ENCODE peak calls at places on chromosome 19, in eight cellular contexts. C, E, B, A, V, F, Y and H are unnamed samples.

GRCh38 chr19:48617146-48617937 is 1.6 kb downstream of the RPL18 start:
- DNase-seq in C (no peak), E (no peak), B (no peak), A (peak), V (no peak), F (no peak), Y (no peak), H (no peak)

GRCh38 chr19:2252481-2253105 is 3.5 kb downstream of the AMH start:
- DNase-seq in C (no peak), E (no peak), B (no peak), A (no peak), V (peak), F (no peak), Y (no peak), H (no peak)

GRCh38 chr19:16021796-16022195 is 54.5 kb upstream of the TPM4 start:
- DNase-seq in C (no peak), E (no peak), B (no peak), A (no peak), V (no peak), F (no peak), Y (no peak), H (no peak)

GRCh38 chr19:11485245-11485837 is 4.5 kb upstream of the ELAVL3 start:
- DNase-seq in C (no peak), E (no peak), B (no peak), A (no peak), V (peak), F (no peak), Y (no peak), H (no peak)

GRCh38 chr19:28737021-28737525 is 475.9 kb downstream of the UQCRFS1 start:
- DNase-seq in C (no peak), E (peak), B (peak), A (no peak), V (peak), F (no peak), Y (peak), H (peak)

GRCh38 chr19:40549007-40549708 is 27.5 kb upstream of the SHKBP1 start:
- DNase-seq in C (peak), E (peak), B (peak), A (peak), V (peak), F (peak), Y (peak), H (peak)

GRCh38 chr19:1472227-1473055 is 6.6 kb downstream of the C19orf25 start:
- DNase-seq in C (no peak), E (no peak), B (no peak), A (no peak), V (no peak), F (no peak), Y (no peak), H (no peak)

GRCh38 chr19:50969413-50969760 is at the start of gene KLK6:
- DNase-seq in C (no peak), E (no peak), B (no peak), A (no peak), V (no peak), F (no peak), Y (no peak), H (no peak)

GRCh38 chr19:54262470-54262869 is 5.4 kb upstream of the LILRB5 start:
- DNase-seq in C (no peak), E (no peak), B (no peak), A (no peak), V (no peak), F (no peak), Y (no peak), H (no peak)

GRCh38 chr19:51138549-51138979 is 3.5 kb upstream of the SIGLEC7 start:
- DNase-seq in C (no peak), E (no peak), B (no peak), A (peak), V (no peak), F (no peak), Y (no peak), H (no peak)

GRCh38 chr19:47363758-47364529 is 14.8 kb downstream of the DHX34 start:
- DNase-seq in C (no peak), E (no peak), B (no peak), A (no peak), V (peak), F (no peak), Y (peak), H (no peak)

GRCh38 chr19:7855426-7856276 is 18.5 kb downstream of the PRR36 start:
- DNase-seq in C (no peak), E (no peak), B (no peak), A (no peak), V (no peak), F (no peak), Y (no peak), H (no peak)

GRCh38 chr19:7427944-7428343 is 60.9 kb downstream of the PEX11G start:
- DNase-seq in C (no peak), E (no peak), B (peak), A (no peak), V (no peak), F (no peak), Y (peak), H (no peak)

DNA sequence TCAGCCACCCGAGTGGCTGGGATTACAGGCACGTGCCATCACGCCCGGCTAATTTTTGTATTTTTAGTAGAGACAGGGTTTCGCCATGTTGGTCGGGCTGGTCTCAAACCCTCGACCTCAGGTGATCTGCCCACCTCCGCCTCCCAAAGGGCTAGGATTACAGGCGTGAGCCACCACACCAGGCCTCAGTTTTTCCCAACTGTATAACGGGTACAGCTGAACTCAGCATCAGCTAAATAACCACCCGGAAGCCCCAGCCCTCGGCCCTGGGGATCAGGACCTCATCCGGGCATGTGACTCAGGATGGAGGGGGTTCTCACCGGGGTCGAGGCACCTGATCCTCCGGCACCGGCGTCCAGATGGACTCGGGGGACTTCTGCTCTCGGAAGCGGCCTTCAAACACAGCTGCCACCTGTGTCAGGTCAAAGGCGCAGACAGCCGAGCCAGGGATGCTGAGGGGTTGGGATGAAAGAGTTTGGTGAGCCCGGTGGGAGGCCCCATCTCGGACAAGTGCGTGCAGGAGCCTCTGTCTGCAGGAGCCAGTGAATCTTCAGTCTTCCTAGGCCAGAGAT is 8.9 kb downstream of the SEMA6B start:
- DNase-seq in C (no peak), E (no peak), B (no peak), A (no peak), V (no peak), F (no peak), Y (no peak), H (no peak)
- TF ChIP-seq CTCF in C (no peak), E (no peak), B (no peak), A (no peak), V (no peak), F (no peak), Y (no peak), H (no peak)

DNA sequence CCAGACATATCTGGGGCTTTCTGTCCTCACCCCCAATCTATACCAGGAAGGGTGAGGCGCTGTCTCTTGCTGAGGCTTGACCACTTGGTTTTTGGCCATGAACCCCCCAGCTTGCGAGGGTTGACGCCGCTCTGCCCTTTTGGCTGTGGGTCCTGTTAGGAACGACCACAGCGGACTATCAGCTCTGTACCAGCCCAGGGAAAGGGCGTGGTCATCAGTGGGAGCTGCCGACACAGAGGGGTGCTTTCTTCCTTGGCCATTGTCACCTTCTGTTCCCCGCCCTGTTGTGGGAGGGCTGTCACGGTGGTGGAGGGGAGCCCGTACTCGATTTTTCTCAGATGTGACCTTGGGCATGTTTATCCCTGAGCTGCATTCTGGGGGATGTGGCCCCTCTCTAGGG is 5.7 kb downstream of the DCAF15 start:
- DNase-seq in C (no peak), E (no peak), B (no peak), A (no peak), V (no peak), F (no peak), Y (no peak), H (no peak)
- TF ChIP-seq CTCF in C (no peak), E (no peak), B (no peak), A (no peak), V (no peak), F (no peak), Y (no peak), H (no peak)

GRCh38 chr19:17749912-17750317 is 1.4 kb upstream of the FCHO1 start:
- DNase-seq in C (no peak), E (no peak), B (no peak), A (no peak), V (no peak), F (no peak), Y (no peak), H (no peak)

GRCh38 chr19:17748884-17749638 is 2.2 kb upstream of the FCHO1 start:
- DNase-seq in C (no peak), E (no peak), B (no peak), A (no peak), V (no peak), F (no peak), Y (no peak), H (no peak)

GRCh38 chr19:17743874-17744273 is 7.4 kb upstream of the FCHO1 start:
- DNase-seq in C (no peak), E (no peak), B (no peak), A (no peak), V (no peak), F (no peak), Y (peak), H (no peak)

GRCh38 chr19:17751103-17751911 is at the start of gene FCHO1:
- DNase-seq in C (no peak), E (no peak), B (no peak), A (peak), V (no peak), F (no peak), Y (no peak), H (peak)

DNA sequence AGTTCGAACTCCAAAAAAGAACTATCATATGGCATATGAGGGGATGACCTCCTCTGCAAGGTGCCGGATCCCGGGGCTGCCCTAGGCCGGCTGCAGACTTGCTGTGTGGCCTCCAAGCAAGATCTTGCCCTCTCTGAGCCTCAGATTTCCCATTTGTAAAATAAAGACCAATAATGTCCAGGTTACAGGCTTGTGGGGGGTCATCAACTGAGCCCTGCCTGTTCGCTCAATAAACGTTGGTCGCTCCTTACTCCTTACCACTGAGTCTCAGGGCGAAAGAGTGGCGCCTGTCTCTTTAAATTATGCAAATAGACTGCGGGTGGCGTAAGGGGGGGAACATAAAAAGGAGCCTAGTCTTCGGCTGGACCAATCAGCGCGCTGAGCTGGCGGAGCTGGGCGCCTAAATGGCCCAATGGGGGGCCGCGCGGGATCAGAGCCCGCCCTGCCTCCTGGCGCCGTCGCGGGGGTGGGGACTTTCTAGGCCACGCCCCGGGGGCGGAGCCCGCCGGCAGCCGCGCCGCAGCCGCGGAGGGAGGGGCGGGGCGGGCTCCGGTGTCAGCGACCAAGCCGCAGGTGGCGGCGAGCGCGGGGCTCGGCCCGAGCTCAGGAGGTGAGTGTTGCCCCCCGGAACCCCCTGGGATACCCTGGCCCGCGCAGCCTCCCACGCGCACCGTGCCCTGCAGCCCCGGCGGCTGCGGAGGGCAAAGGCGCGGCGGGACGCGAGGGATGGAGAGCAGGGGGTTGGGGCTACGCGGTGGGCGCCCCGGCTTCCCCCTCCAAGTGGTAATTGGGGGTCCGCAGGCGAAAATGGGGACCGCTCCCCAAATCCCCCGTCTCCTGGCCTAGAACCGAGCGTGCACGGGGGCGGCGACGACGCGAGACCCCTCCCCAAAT is 3.8 kb upstream of the FCHO1 start:
- DNase-seq in C (peak), E (peak), B (peak), A (peak), V (peak), F (peak), Y (peak), H (peak)
- TF ChIP-seq CTCF in C (no peak), E (no peak), B (no peak), A (no peak), V (no peak), F (no peak), Y (no peak), H (no peak)

DNA sequence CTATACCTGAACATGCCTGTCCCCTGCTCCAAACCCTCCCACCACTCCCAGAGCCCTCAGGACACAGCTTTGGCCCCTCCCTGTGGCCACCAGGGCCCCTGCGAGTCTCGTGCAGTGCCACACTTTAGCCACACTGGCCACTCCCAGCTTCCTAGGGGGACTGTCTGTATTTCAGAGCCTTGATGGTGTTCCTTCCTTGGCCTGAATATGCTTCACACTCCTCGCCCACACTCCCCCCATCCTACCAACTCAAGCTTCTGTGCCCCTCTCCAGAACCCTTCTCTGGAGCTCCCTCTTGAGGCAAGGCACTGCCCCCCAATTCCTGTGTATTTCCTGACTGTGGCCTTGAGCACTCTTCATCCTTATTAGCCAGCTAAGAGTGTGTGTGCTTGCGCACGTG is 80.2 kb downstream of the DPF1 start:
- DNase-seq in C (no peak), E (no peak), B (no peak), A (no peak), V (no peak), F (no peak), Y (no peak), H (no peak)
- TF ChIP-seq CTCF in C (peak), E (peak), B (peak), A (peak), V (peak), F (no peak), Y (no peak), H (peak)